ENCODE peak calls at places on chromosome 7, in eight cellular contexts. L, X, V, A, U, E, K and P are unnamed samples.

GRCh38 chr7:128003787-128004186 is 27.4 kb downstream of the LRRC4 start:
- DNase-seq in V (no peak), K (no peak), E (no peak), L (no peak), U (no peak), X (no peak), A (no peak), P (no peak)

GRCh38 chr7:28315565-28316420 is 96.5 kb upstream of the CREB5 start:
- DNase-seq in A (no peak), U (no peak), V (no peak), X (no peak), K (no peak), L (no peak), E (no peak), P (no peak)

GRCh38 chr7:16071246-16071857 is 350.0 kb downstream of the CRPPA start:
- DNase-seq in X (peak; percentile 61), L (peak; percentile 11), V (no peak), U (peak; percentile 74), A (peak; percentile 14), K (no peak), E (no peak), P (no peak)

GRCh38 chr7:40231796-40232195 is 97.0 kb downstream of the SUGCT start:
- DNase-seq in A (no peak), E (no peak), U (no peak), L (no peak), V (no peak), K (no peak), X (no peak), P (no peak)

GRCh38 chr7:129191272-129191671 is 2.8 kb downstream of the SMO start:
- DNase-seq in X (no peak), E (no peak), V (no peak), U (no peak), L (no peak), A (no peak), K (no peak), P (no peak)

GRCh38 chr7:12456506-12456905 is 52.8 kb upstream of the VWDE start:
- DNase-seq in X (no peak), L (no peak), E (no peak), K (peak; percentile 6), A (no peak), U (no peak), V (no peak), P (no peak)

GRCh38 chr7:45983720-45984032 is 62.6 kb upstream of the IGFBP3 start:
- DNase-seq in X (no peak), L (no peak), A (peak; percentile 5), U (no peak), E (no peak), V (peak; percentile 1), K (no peak), P (peak; percentile 66)

GRCh38 chr7:120993575-120994191 is 5.2 kb downstream of the CPED1 start:
- DNase-seq in V (no peak), U (no peak), X (no peak), E (no peak), A (no peak), K (no peak), L (no peak), P (no peak)

GRCh38 chr7:134737561-134738353 is 41.7 kb upstream of the CALD1 start:
- DNase-seq in X (no peak), E (no peak), A (no peak), V (no peak), U (no peak), K (no peak), L (no peak), P (no peak)

GRCh38 chr7:28804990-28805389 is 153.1 kb downstream of the TRIL start:
- DNase-seq in V (no peak), X (peak; percentile 19), A (no peak), L (no peak), U (no peak), K (no peak), E (no peak), P (no peak)

GRCh38 chr7:151429232-151429554 is 10.7 kb downstream of the CRYGN start:
- DNase-seq in V (no peak), A (no peak), L (no peak), E (no peak), X (no peak), U (no peak), K (no peak), P (no peak)

GRCh38 chr7:7251742-7252141 is 69.4 kb downstream of the C1GALT1 start:
- DNase-seq in E (no peak), K (no peak), L (no peak), X (no peak), V (no peak), A (peak; percentile 29), U (no peak), P (no peak)

GRCh38 chr7:53035499-53036412 is at the start of gene POM121L12:
- DNase-seq in L (no peak), A (no peak), V (no peak), X (no peak), K (no peak), U (no peak), E (no peak), P (no peak)